ENCODE peak calls at places on chromosomes 5 and 9, in five cellular contexts. X, T, U, G and B are unnamed samples.

GRCh38 chr9:92455217-92455616 is 27.1 kb downstream of the ASPN start:
- DNase-seq in U (peak), X (no peak), T (peak), G (no peak), B (no peak)

GRCh38 chr9:101860920-101861319 is 122.5 kb upstream of the GRIN3A start:
- DNase-seq in X (no peak), G (no peak), T (no peak), U (no peak), B (no peak)

GRCh38 chr5:178277866-178278265 is 45.3 kb upstream of the PHYKPL start:
- DNase-seq in G (no peak), U (no peak), X (no peak), T (no peak), B (no peak)

GRCh38 chr9:124834586-124834985 is 18.7 kb upstream of the WDR38 start:
- DNase-seq in G (no peak), X (peak), T (peak), U (no peak), B (no peak)

GRCh38 chr5:56037531-56038010 is 42.8 kb upstream of the IL6ST start:
- DNase-seq in U (no peak), G (no peak), T (peak), X (no peak), B (no peak)

GRCh38 chr9:132006657-132007370 is 72.9 kb downstream of the MED27 start:
- DNase-seq in T (no peak), U (no peak), X (no peak), G (peak), B (no peak)

GRCh38 chr5:108345541-108346171 is 36.2 kb downstream of the FBXL17 start:
- DNase-seq in G (peak), T (peak), X (peak), U (peak), B (no peak)

GRCh38 chr9:18673179-18673578 is 199.2 kb downstream of the ADAMTSL1 start:
- DNase-seq in U (no peak), X (no peak), T (no peak), G (no peak), B (no peak)

GRCh38 chr5:10009802-10010201 is 239.9 kb downstream of the ATPSCKMT start:
- DNase-seq in G (no peak), T (no peak), U (no peak), X (no peak), B (no peak)

GRCh38 chr5:107533946-107534876 is 136.5 kb downstream of the EFNA5 start:
- DNase-seq in T (no peak), G (no peak), X (no peak), U (no peak), B (no peak)

GRCh38 chr5:167348286-167348926 is 943.0 kb upstream of the WWC1 start:
- DNase-seq in U (no peak), T (no peak), X (no peak), G (no peak), B (no peak)

GRCh38 chr9:88593537-88594185 is 58.7 kb downstream of the NXNL2 start:
- DNase-seq in X (peak), T (peak), U (peak), G (peak), B (peak)

GRCh38 chr5:72096602-72097205 is 10.6 kb upstream of the MAP1B start:
- DNase-seq in U (no peak), T (no peak), G (no peak), X (no peak), B (no peak)

GRCh38 chr9:121367651-121368510 is 2.2 kb downstream of the STOM start:
- DNase-seq in T (no peak), X (no peak), G (no peak), U (peak), B (no peak)

GRCh38 chr9:90956026-90956810 is 154.6 kb downstream of the SYK start:
- DNase-seq in U (no peak), G (no peak), X (no peak), T (no peak), B (no peak)

GRCh38 chr9:134284273-134284672 is 42.0 kb upstream of the RXRA start:
- DNase-seq in U (no peak), X (peak), T (no peak), G (no peak), B (no peak)

GRCh38 chr5:150258126-150258525 is 31.4 kb downstream of the CAMK2A start:
- DNase-seq in X (no peak), T (no peak), G (no peak), U (no peak), B (no peak)

GRCh38 chr9:72856985-72857631 is 95.7 kb downstream of the ALDH1A1 start:
- DNase-seq in T (peak), G (no peak), X (peak), U (peak), B (peak)

GRCh38 chr5:116652196-116652729 is 77.6 kb upstream of the SEMA6A start:
- DNase-seq in G (peak), X (no peak), U (peak), T (no peak), B (no peak)

GRCh38 chr9:95862343-95862742 is 13.1 kb upstream of the ERCC6L2 start:
- DNase-seq in U (no peak), G (no peak), X (no peak), T (no peak), B (no peak)

GRCh38 chr9:127635198-127635735 is 23.2 kb downstream of the STXBP1 start:
- DNase-seq in X (no peak), U (no peak), T (no peak), G (no peak), B (no peak)

GRCh38 chr9:21520501-21521228 is 38.6 kb upstream of the IFNE start:
- DNase-seq in G (no peak), T (no peak), U (no peak), X (no peak), B (no peak)

GRCh38 chr5:52269395-52269794 is 518.3 kb upstream of the ITGA1 start:
- DNase-seq in G (no peak), U (no peak), T (no peak), X (no peak), B (no peak)

GRCh38 chr9:95411211-95411892 is 93.8 kb upstream of the FANCC start:
- DNase-seq in T (peak), G (no peak), U (no peak), X (no peak), B (no peak)

GRCh38 chr9:3794005-3794404 is 268.2 kb upstream of the RFX3 start:
- DNase-seq in X (no peak), G (no peak), T (no peak), U (peak), B (no peak)

GRCh38 chr9:70421020-70421271 is 6.5 kb upstream of the KLF9 start:
- DNase-seq in G (no peak), T (no peak), U (no peak), X (no peak), B (no peak)

GRCh38 chr9:70802206-70802605 is 319.2 kb downstream of the TRPM3 start:
- DNase-seq in X (no peak), G (no peak), T (no peak), U (no peak), B (no peak)

GRCh38 chr9:123115146-123115913 is 81.9 kb downstream of the GPR21 start:
- DNase-seq in T (no peak), U (no peak), X (no peak), G (no peak), B (no peak)

GRCh38 chr9:76658510-76659231 is 105.6 kb upstream of the PCA3 start:
- DNase-seq in G (no peak), X (no peak), U (peak), T (peak), B (peak)

GRCh38 chr5:178282391-178282790 is 49.8 kb upstream of the PHYKPL start:
- DNase-seq in G (no peak), X (no peak), U (no peak), T (no peak), B (no peak)

GRCh38 chr9:105046907-105047651 is 119.1 kb upstream of the ABCA1 start:
- DNase-seq in G (no peak), X (peak), U (no peak), T (no peak), B (no peak)
- TF ChIP-seq REST in G (no peak), X (no peak), U (no peak), T (no peak), B (no peak)

DNA sequence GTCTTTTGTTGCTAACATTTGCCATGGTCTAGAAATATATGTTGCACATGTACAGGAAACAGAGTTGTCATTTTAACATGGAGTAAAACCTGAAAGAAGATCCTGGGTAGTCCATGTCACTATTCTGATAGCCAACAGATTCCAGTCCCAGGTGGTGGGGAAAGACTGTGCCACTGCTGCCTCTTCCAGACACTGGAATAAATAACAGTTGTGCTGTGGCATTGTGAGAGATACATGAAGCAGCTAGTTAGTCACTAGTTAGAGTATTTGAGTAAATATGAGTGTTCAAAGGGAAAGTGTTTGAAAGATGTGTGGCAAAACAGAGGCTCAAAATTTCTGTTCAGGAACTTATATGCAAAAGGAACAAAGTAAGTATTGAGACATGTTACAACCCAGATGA is 1408.3 kb downstream of the EFNA5 start:
- DNase-seq in U (no peak), G (no peak), T (no peak), X (no peak), B (no peak)
- TF ChIP-seq GABPA in U (no peak), G (no peak), T (no peak), X (no peak), B (no peak)

DNA sequence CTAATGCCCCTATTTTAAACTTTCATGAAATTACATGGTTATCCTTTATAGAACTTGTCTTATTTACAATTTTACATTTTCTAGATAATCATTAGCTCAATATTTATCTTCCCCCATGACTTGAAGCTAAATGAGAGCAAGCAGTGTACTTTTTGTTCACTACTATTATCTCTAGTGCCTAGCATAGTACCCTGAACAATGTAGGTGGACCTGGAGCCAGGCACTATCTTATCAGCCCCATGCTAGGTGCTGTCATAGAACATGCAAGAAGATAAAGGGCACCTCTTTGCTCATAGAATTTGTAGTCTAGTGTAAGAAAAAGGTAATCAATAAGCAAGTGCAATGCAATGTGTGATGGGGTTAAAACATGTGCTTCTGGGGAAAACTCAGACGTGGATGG is 399.9 kb downstream of the ELAVL2 start:
- DNase-seq in U (no peak), G (no peak), T (no peak), X (no peak), B (no peak)
- TF ChIP-seq REST in U (no peak), G (no peak), T (no peak), X (no peak), B (no peak)

GRCh38 chr9:38084556-38084880 is 15.5 kb upstream of the SHB start:
- DNase-seq in X (no peak), U (no peak), G (no peak), T (no peak), B (peak)
- TF ChIP-seq GABPA in X (no peak), U (no peak), G (no peak), T (no peak), B (no peak)

GRCh38 chr9:13705913-13706312 is 426.4 kb upstream of the MPDZ start:
- DNase-seq in U (no peak), T (no peak), X (peak), G (no peak), B (no peak)
- TF ChIP-seq REST in U (no peak), T (no peak), X (no peak), G (no peak), B (no peak)

GRCh38 chr9:114003756-114004155 is 74.3 kb downstream of the AMBP start:
- DNase-seq in T (no peak), G (no peak), X (no peak), U (no peak), B (no peak)

GRCh38 chr9:114002986-114003740 is 74.9 kb downstream of the AMBP start:
- DNase-seq in U (no peak), X (no peak), T (no peak), G (no peak), B (no peak)

GRCh38 chr9:114001794-114002261 is 76.3 kb downstream of the AMBP start:
- DNase-seq in X (no peak), T (no peak), U (no peak), G (no peak), B (no peak)

GRCh38 chr9:114001410-114001685 is 76.8 kb downstream of the AMBP start:
- DNase-seq in U (no peak), G (no peak), T (no peak), X (no peak), B (no peak)

GRCh38 chr9:114002271-114002985 is 75.7 kb downstream of the AMBP start:
- DNase-seq in G (no peak), X (no peak), T (no peak), U (no peak), B (no peak)
- TF ChIP-seq GABPA in G (no peak), X (no peak), T (no peak), U (no peak), B (no peak)

GRCh38 chr5:80168388-80169028 is 87.3 kb downstream of the SERINC5 start:
- DNase-seq in X (no peak), T (no peak), G (no peak), U (no peak), B (no peak)
- TF ChIP-seq REST in X (no peak), T (no peak), G (no peak), U (no peak), B (no peak)

GRCh38 chr5:39424751-39425524 is at the start of gene DAB2:
- DNase-seq in G (no peak), T (peak), X (peak), U (peak), B (peak)
- TF ChIP-seq GABPA in G (no peak), T (peak), X (peak), U (peak), B (no peak)